ENCODE peak calls at places on chromosomes 3 and 15, in six cellular contexts. Y is uterus, J is upper lobe of right lung, U is mammary epithelial cell, M is tibial artery, X is HAP-1. H is an unnamed sample.

GRCh38 chr3:123412811-123413588 is 35.9 kb downstream of the ADCY5 start:
- DNase-seq in Y (peak; percentile 68), J (no peak), U (no peak), M (peak; percentile 61), X (no peak), H (no peak)

GRCh38 chr3:58491506-58492384 is at the start of gene KCTD6:
- DNase-seq in Y (peak; percentile 91), J (peak; percentile 97), U (peak; percentile 88), M (peak; percentile 83), X (peak; percentile 82), H (peak; percentile 85)

GRCh38 chr3:33848624-33849347 is 50.4 kb downstream of the PDCD6IP start:
- DNase-seq in Y (no peak), J (no peak), U (no peak), M (no peak), X (no peak), H (no peak)

GRCh38 chr15:57916695-57917094 is 148.8 kb downstream of the ALDH1A2 start:
- DNase-seq in Y (no peak), J (no peak), U (no peak), M (no peak), X (no peak), H (no peak)

GRCh38 chr3:20700702-20701101 is 514.7 kb upstream of the SGO1 start:
- DNase-seq in Y (no peak), J (no peak), U (no peak), M (no peak), X (no peak), H (no peak)

GRCh38 chr3:45024601-45025262 is 1.4 kb upstream of the CLEC3B start:
- DNase-seq in Y (no peak), J (no peak), U (no peak), M (no peak), X (no peak), H (no peak)

GRCh38 chr15:59801649-59802048 is 112.5 kb upstream of the BNIP2 start:
- DNase-seq in Y (no peak), J (no peak), U (peak; percentile 47), M (no peak), X (no peak), H (no peak)

GRCh38 chr3:107524214-107525100 is 1.7 kb downstream of the BBX start:
- DNase-seq in Y (peak; percentile 58), J (peak; percentile 78), U (peak; percentile 52), M (peak; percentile 67), X (no peak), H (peak; percentile 67)

GRCh38 chr3:129441215-129441614 is 1.2 kb downstream of the IFT122 start:
- DNase-seq in Y (no peak), J (no peak), U (peak; percentile 14), M (no peak), X (no peak), H (no peak)

GRCh38 chr15:65666257-65666656 is 44.5 kb downstream of the SLC24A1 start:
- DNase-seq in Y (no peak), J (no peak), U (peak; percentile 92), M (no peak), X (no peak), H (no peak)

GRCh38 chr3:112307557-112307956 is 13.5 kb upstream of the SLC9C1 start:
- DNase-seq in Y (no peak), J (no peak), U (no peak), M (no peak), X (no peak), H (no peak)

GRCh38 chr3:196207833-196208607 is 3.2 kb downstream of the ZDHHC19 start:
- DNase-seq in Y (no peak), J (peak; percentile 90), U (peak; percentile 30), M (no peak), X (peak; percentile 33), H (no peak)

GRCh38 chr3:149400645-149401044 is 23.2 kb upstream of the TM4SF1 start:
- DNase-seq in Y (no peak), J (no peak), U (no peak), M (no peak), X (no peak), H (no peak)
- H3K4me1 ChIP-seq in Y (no peaks in the 10 kb centered on the region), J (peaks cover 16% of the 10 kb centered on the region), U (peaks cover 5% of the 10 kb centered on the region), M (no peaks in the 10 kb centered on the region), X (no peaks in the 10 kb centered on the region), H (peaks cover 11% of the 10 kb centered on the region)

DNA sequence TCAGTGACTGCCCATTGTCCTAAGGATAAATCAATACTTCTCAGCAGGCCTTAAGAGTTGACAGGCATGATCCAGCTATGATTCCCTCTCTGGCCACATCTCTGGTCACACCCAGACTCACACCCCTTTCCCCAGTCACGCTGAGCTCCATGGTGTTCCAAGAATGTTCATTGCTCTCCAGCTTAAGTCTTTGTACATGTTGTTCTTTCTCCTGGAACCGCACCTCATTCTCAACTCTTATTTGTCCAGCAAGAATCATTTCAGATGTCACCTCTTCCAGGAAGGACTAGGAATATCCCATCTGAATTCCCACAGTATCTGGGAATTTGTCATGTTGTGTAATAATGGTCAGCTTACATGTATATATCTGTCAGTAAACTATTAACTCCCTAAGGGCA is 118.3 kb upstream of the GALNT15 start:
- DNase-seq in Y (no peak), J (no peak), U (no peak), M (peak; percentile 86), X (no peak), H (no peak)
- H3K4me1 ChIP-seq in Y (peaks cover 10% of the 10 kb centered on the region), J (peaks cover 27% of the 10 kb centered on the region), U (peaks cover 24% of the 10 kb centered on the region), M (no peaks in the 10 kb centered on the region), X (no peaks in the 10 kb centered on the region), H (peaks cover 19% of the 10 kb centered on the region)

DNA sequence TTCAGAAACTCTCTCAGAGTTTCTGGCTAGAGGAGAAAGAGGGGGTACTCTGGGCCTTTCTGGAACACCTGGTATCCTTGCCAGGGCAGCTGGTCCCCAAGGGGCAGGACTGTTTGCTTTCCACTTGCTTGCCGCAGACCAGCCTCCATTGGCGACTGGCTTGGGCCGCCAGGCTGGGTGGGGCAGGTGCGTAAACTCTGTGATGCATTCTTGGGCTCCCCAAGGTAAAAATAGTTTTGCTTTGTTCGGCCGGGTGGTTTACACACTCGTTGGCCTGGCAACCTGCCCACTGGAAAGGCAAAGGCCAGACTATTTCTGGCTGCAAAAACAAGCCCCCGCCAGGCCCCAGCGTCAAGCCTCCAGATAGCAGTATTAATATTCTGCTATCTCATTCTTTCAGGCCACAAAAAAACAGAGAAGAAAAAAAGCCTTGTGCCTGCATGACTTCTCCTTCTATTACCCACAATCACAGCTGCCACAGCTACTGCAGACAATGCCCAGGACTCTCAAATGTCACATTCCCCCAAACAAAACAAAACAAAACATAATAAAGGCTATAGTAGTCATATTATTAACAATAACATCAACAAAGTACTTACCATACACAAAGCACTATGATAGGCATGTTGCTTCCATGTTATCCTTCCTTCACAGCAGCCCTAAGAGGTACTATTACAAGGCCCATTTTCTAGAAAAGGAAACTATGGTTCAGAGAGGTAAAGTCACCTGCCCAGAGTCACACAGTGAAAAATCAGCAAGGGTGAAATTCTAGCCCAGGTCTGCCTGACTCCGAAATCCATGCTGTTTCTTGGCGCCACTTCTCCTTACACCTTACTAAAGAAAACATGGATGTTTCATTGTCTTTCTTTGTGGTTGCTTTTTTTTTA is 14.0 kb upstream of the SSUH2 start:
- DNase-seq in Y (peak; percentile 44), J (peak; percentile 89), U (no peak), M (peak; percentile 77), X (peak; percentile 17), H (peak; percentile 84)
- H3K4me1 ChIP-seq in Y (no peaks in the 10 kb centered on the region), J (peaks cover 4% of the 10 kb centered on the region), U (no peaks in the 10 kb centered on the region), M (peaks cover 6% of the 10 kb centered on the region), X (peaks cover 3% of the 10 kb centered on the region), H (peaks cover 23% of the 10 kb centered on the region)

DNA sequence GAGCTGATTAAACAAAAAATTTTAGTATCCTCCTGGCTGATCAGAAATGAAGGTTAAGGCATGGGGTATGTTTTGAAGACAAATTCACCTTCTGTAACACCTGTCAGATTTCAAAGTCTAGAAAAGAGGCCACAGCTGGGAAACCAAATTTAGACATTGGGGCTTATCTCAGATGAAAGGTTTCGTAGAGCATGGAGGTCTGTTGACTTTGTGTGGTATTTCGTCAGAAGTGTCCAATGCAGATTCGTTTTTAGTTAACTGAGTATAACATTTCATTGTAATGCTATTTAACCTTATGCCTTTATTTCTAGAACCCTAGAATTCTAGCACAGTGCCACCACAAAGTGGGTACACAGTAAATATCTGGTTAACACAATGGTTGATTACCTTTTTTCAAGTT is 61.7 kb downstream of the FNDC3B start:
- DNase-seq in Y (no peak), J (no peak), U (no peak), M (no peak), X (no peak), H (no peak)
- H3K4me1 ChIP-seq in Y (peaks cover 15% of the 10 kb centered on the region), J (peaks cover 64% of the 10 kb centered on the region), U (peaks cover 60% of the 10 kb centered on the region), M (no peaks in the 10 kb centered on the region), X (peaks cover 19% of the 10 kb centered on the region), H (peaks cover 45% of the 10 kb centered on the region)

DNA sequence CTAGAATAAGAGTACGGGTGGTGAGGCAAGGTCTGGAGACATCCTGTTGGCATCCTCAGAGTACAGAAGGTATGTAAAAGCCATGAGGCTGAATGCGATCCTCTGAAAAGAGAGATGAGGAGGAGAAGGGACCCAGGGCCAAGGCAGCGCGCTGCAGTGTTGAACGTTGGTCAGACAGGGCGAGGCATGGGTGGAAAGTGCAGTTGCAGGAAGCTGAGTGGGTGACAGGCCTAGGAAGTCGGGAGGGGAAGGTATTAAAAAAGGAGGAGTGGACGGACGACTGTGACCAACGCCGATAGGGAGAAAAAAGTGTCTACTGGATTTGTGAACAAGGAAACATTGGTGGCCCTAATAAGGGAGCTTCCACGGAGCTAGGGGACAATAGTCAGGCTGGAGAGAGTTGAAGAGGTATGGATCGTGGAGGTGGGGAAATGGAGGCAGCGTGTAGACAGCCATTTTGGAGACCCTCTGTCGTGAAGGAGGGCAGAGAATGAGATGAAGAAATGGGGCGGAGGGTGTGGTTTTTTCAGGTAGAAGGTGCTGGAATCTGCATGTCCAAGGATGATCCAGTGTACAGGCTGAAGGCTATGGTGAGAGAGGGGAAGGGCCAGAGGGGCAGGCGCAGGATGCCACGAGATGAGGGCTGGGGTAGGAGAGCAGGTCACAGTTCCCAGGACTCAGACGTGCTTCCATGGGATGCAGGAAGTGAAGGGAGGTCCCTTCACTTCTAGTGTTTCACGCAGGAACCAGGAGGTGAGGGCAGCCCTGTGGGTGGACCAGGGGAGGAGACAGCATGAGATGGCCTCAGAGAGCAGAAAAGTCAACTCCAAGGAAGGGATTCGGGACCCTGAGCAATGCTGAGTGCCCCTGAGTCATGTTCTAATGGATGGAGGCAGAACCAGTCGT is 115.9 kb downstream of the ASB7 start:
- DNase-seq in Y (no peak), J (no peak), U (no peak), M (no peak), X (no peak), H (no peak)
- H3K4me1 ChIP-seq in Y (peaks cover 8% of the 10 kb centered on the region), J (peaks cover 29% of the 10 kb centered on the region), U (peaks cover 40% of the 10 kb centered on the region), M (no peaks in the 10 kb centered on the region), X (no peaks in the 10 kb centered on the region), H (peaks cover 46% of the 10 kb centered on the region)

DNA sequence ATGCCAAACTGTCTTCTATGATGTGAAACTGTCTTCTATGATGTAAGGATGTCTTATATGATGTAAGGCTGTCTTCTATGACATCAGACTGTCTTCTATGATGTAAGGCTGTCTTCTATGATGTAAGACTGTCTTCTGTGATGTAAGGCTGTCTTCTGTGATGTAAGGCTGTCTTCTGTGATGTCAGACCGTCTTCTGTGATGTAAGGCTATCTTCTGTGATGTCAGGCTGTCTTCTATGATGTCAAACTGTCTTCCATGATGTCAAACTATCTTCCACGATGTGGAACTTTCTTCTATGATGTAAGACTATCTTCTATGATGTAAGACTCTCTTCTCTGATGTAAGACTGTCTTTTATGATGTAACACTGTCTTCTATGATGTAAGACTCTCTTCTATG is 27.9 kb downstream of the MGLL start:
- DNase-seq in Y (no peak), J (no peak), U (no peak), M (no peak), X (no peak), H (no peak)
- H3K4me1 ChIP-seq in Y (no peaks in the 10 kb centered on the region), J (peaks cover 17% of the 10 kb centered on the region), U (peaks cover 17% of the 10 kb centered on the region), M (no peaks in the 10 kb centered on the region), X (no peaks in the 10 kb centered on the region), H (peaks cover 22% of the 10 kb centered on the region)